ENCODE peak calls at places on chromosomes 12 and 14, in seven cellular contexts. Y is stimulated activated CD8-positive, alpha-beta memory T cell treated with anti-CD3 and anti-CD28 coated beads, Interleukin-12 subunit alpha, Interleukin-12 subunit beta, amount 100 ng/mL, for 4 hours; P is stimulated activated CD4-positive, alpha-beta T cell treated with anti-CD3 and anti-CD28 coated beads, Interleukin-4, amount 100 ng/mL, for 48 hours; D is GM13976; J is iPS DF 19.7; H is T follicular helper cell; B is NCI-H1105 treated with DMSO at 0.1 percent for 48 hours. F is an unnamed sample.

GRCh38 chr12:92085483-92086040 is 60.1 kb downstream of the BTG1 start:
- DNase-seq in Y (no peak), P (no peak), D (no peak), J (no peak), H (no peak), B (no peak), F (no peak)

GRCh38 chr14:50344831-50345563 is 32.9 kb downstream of the DMAC2L start:
- DNase-seq in Y (no peak), P (no peak), D (no peak), J (no peak), H (no peak), B (no peak), F (no peak)

GRCh38 chr12:51496907-51497306 is 72.3 kb downstream of the SLC4A8 start:
- DNase-seq in Y (no peak), P (no peak), D (no peak), J (no peak), H (no peak), B (no peak), F (no peak)

GRCh38 chr14:64717870-64718269 is 13.6 kb downstream of the PLEKHG3 start:
- DNase-seq in Y (no peak), P (no peak), D (no peak), J (no peak), H (no peak), B (no peak), F (no peak)

GRCh38 chr12:78473561-78473960 is 391.0 kb upstream of the SYT1 start:
- DNase-seq in Y (no peak), P (no peak), D (no peak), J (no peak), H (no peak), B (no peak), F (no peak)

GRCh38 chr12:66602483-66603143 is 76.3 kb downstream of the GRIP1 start:
- DNase-seq in Y (no peak), P (no peak), D (no peak), J (no peak), H (no peak), B (no peak), F (no peak)

GRCh38 chr14:104752338-104752734 is 611 bp upstream of the SIVA1 start:
- DNase-seq in Y (no peak), P (no peak), D (no peak), J (no peak), H (no peak), B (no peak), F (no peak)

GRCh38 chr12:4241592-4241991 is 32.0 kb upstream of the CCND2 start:
- DNase-seq in Y (no peak), P (no peak), D (no peak), J (no peak), H (no peak), B (no peak), F (peak)

GRCh38 chr12:111570090-111570961 is 28.8 kb downstream of the ATXN2 start:
- DNase-seq in Y (no peak), P (no peak), D (no peak), J (no peak), H (no peak), B (no peak), F (no peak)

GRCh38 chr14:94989946-94990345 is 167.4 kb downstream of the DICER1 start:
- DNase-seq in Y (no peak), P (no peak), D (no peak), J (no peak), H (no peak), B (peak), F (no peak)

GRCh38 chr14:54108481-54109471 is 152.2 kb upstream of the BMP4 start:
- DNase-seq in Y (no peak), P (no peak), D (no peak), J (no peak), H (no peak), B (no peak), F (no peak)

GRCh38 chr12:92394895-92395294 is 249.2 kb upstream of the BTG1 start:
- DNase-seq in Y (no peak), P (no peak), D (no peak), J (no peak), H (no peak), B (no peak), F (no peak)

GRCh38 chr12:45336331-45336730 is 120.4 kb downstream of the ANO6 start:
- DNase-seq in Y (no peak), P (no peak), D (no peak), J (no peak), H (no peak), B (no peak), F (no peak)

GRCh38 chr12:108839011-108839889 is 18.1 kb downstream of the SSH1 start:
- DNase-seq in Y (no peak), P (no peak), D (no peak), J (no peak), H (no peak), B (no peak), F (no peak)

GRCh38 chr14:97456958-97457357 is 659.8 kb downstream of the VRK1 start:
- DNase-seq in Y (peak), P (peak), D (no peak), J (no peak), H (no peak), B (no peak), F (no peak)

GRCh38 chr14:101457936-101458535 is 103.3 kb upstream of the DIO3 start:
- DNase-seq in Y (no peak), P (no peak), D (no peak), J (no peak), H (no peak), B (no peak), F (no peak)

GRCh38 chr14:85308531-85309300 is 221.2 kb upstream of the FLRT2 start:
- DNase-seq in Y (no peak), P (no peak), D (no peak), J (no peak), H (no peak), B (no peak), F (no peak)

GRCh38 chr12:49055978-49056754 is 4.4 kb downstream of the KMT2D start:
- DNase-seq in Y (peak), P (no peak), D (peak), J (peak), H (peak), B (no peak), F (no peak)

GRCh38 chr12:106769078-106769477 is 5.4 kb upstream of the RIC8B start:
- DNase-seq in Y (no peak), P (no peak), D (no peak), J (no peak), H (no peak), B (no peak), F (peak)

GRCh38 chr14:71636076-71636475 is 296.2 kb upstream of the RGS6 start:
- DNase-seq in Y (no peak), P (no peak), D (no peak), J (no peak), H (no peak), B (no peak), F (no peak)

GRCh38 chr12:26434299-26434915 is 239.0 kb downstream of the SSPN start:
- DNase-seq in Y (no peak), P (no peak), D (peak), J (peak), H (no peak), B (peak), F (no peak)

GRCh38 chr12:127761880-127762279 is 505.1 kb upstream of the TMEM132C start:
- DNase-seq in Y (no peak), P (no peak), D (no peak), J (no peak), H (no peak), B (peak), F (no peak)

F was measured in H1.